ENCODE peak calls at places on chromosome 11, in four cellular contexts. K is M059J, G is heart left ventricle, Z is brain microvascular endothelial cell. F is an unnamed sample.

GRCh38 chr11:10497371-10498021 is 42.4 kb downstream of the AMPD3 start:
- DNase-seq in Z (no peak), G (no peak), K (no peak), F (no peak)

GRCh38 chr11:19604679-19605375 is 107.8 kb upstream of the NAV2 start:
- DNase-seq in G (no peak), Z (no peak), K (no peak), F (no peak)

GRCh38 chr11:134498326-134499139 is 86.5 kb upstream of the B3GAT1 start:
- DNase-seq in G (no peak), Z (no peak), K (no peak), F (no peak)

GRCh38 chr11:19525714-19526113 is 186.9 kb upstream of the NAV2 start:
- DNase-seq in Z (no peak), K (no peak), G (no peak), F (no peak)

GRCh38 chr11:24181395-24182047 is 315.3 kb upstream of the LUZP2 start:
- DNase-seq in G (no peak), Z (no peak), K (no peak), F (no peak)

GRCh38 chr11:128450882-128451647 is 136.3 kb downstream of the ETS1 start:
- DNase-seq in Z (no peak), G (no peak), K (no peak), F (no peak)

GRCh38 chr11:116882386-116882785 is 45.0 kb upstream of the APOA1 start:
- DNase-seq in K (peak; percentile 74), Z (peak; percentile 40), G (no peak), F (peak; percentile 32)

GRCh38 chr11:22349446-22349845 is 11.3 kb downstream of the SLC17A6 start:
- DNase-seq in Z (no peak), G (no peak), K (no peak), F (no peak)

GRCh38 chr11:13384837-13385417 is 78.1 kb downstream of the BTBD10 start:
- DNase-seq in K (peak; percentile 47), Z (peak; percentile 60), G (no peak), F (peak; percentile 52)